ENCODE peak calls at places on chromosome 5, in ten cellular contexts. F is CD4-positive, alpha-beta T cell; D is spleen; A is hepatocyte; H is colonic mucosa; J is heart left ventricle; Y is thyroid gland; K is HepG2; G is mammary epithelial cell; I is ovary. E is an unnamed sample. For H3K27me3, the result is how much of the 10 kb centered on the place peaks cover.

GRCh38 chr5:96936431-96937221 is 746 bp downstream of the LNPEP start:
- DNase-seq in F (peak), D (peak), A (peak), H (peak), J (peak), Y (peak), K (peak), G (peak), I (no peak), E (no peak)

GRCh38 chr5:122870219-122870856 is 24.9 kb downstream of the SNX24 start:
- DNase-seq in F (no peak), D (no peak), A (no peak), H (no peak), J (no peak), Y (no peak), K (no peak), G (no peak), I (no peak), E (no peak)

GRCh38 chr5:125746936-125747335 is 676.3 kb upstream of the GRAMD2B start:
- DNase-seq in F (no peak), D (no peak), A (no peak), H (no peak), J (no peak), Y (no peak), K (no peak), G (no peak), I (no peak), E (no peak)

GRCh38 chr5:128213340-128213739 is 129.8 kb downstream of the SLC12A2 start:
- DNase-seq in F (no peak), D (no peak), A (peak), H (peak), J (peak), Y (peak), K (peak), G (peak), I (no peak), E (no peak)

GRCh38 chr5:134082264-134082992 is 32.1 kb upstream of the TCF7 start:
- DNase-seq in F (no peak), D (no peak), A (no peak), H (no peak), J (no peak), Y (no peak), K (no peak), G (no peak), I (no peak), E (no peak)

GRCh38 chr5:9283021-9283420 is 262.9 kb downstream of the SEMA5A start:
- DNase-seq in F (no peak), D (no peak), A (no peak), H (no peak), J (no peak), Y (no peak), K (no peak), G (peak), I (no peak), E (no peak)

GRCh38 chr5:10655041-10655685 is 91.3 kb downstream of the ANKRD33B start:
- DNase-seq in F (no peak), D (no peak), A (no peak), H (no peak), J (no peak), Y (no peak), K (no peak), G (no peak), I (no peak), E (no peak)

GRCh38 chr5:1380011-1380817 is 35.3 kb upstream of the CLPTM1L start:
- DNase-seq in F (peak), D (peak), A (peak), H (peak), J (peak), Y (peak), K (peak), G (peak), I (peak), E (no peak)

GRCh38 chr5:167778228-167778627 is 513.2 kb upstream of the WWC1 start:
- DNase-seq in F (no peak), D (no peak), A (no peak), H (no peak), J (no peak), Y (no peak), K (no peak), G (no peak), I (no peak), E (no peak)

GRCh38 chr5:37771731-37772130 is 68.1 kb downstream of the GDNF start:
- DNase-seq in F (no peak), D (no peak), A (no peak), H (no peak), J (no peak), Y (no peak), K (no peak), G (peak), I (no peak), E (peak)

GRCh38 chr5:54742417-54742889 is 224.9 kb downstream of the SNX18 start:
- DNase-seq in F (no peak), D (no peak), A (peak), H (peak), J (no peak), Y (no peak), K (no peak), G (peak), I (no peak), E (no peak)

GRCh38 chr5:41252036-41252435 is 38.7 kb upstream of the C6 start:
- DNase-seq in F (no peak), D (no peak), A (no peak), H (no peak), J (no peak), Y (no peak), K (no peak), G (no peak), I (no peak), E (peak)

GRCh38 chr5:41253109-41253508 is 39.8 kb upstream of the C6 start:
- DNase-seq in F (no peak), D (no peak), A (no peak), H (no peak), J (no peak), Y (no peak), K (no peak), G (peak), I (no peak), E (no peak)

GRCh38 chr5:41250351-41250987 is 37.1 kb upstream of the C6 start:
- DNase-seq in F (no peak), D (no peak), A (peak), H (no peak), J (no peak), Y (no peak), K (no peak), G (no peak), I (no peak), E (no peak)

GRCh38 chr5:41246376-41246775 is 33.0 kb upstream of the C6 start:
- DNase-seq in F (no peak), D (no peak), A (peak), H (no peak), J (no peak), Y (no peak), K (no peak), G (peak), I (no peak), E (peak)

GRCh38 chr5:41247135-41247534 is 33.8 kb upstream of the C6 start:
- DNase-seq in F (no peak), D (no peak), A (no peak), H (no peak), J (no peak), Y (no peak), K (no peak), G (no peak), I (no peak), E (no peak)
- H3K27ac ChIP-seq in F (no peak), D (no peak), A (no peak), H (no peak), J (no peak), Y (no peak), K (no peak), G (no peak), I (no peak), E (no peak)

GRCh38 chr5:43041131-43041668 is 1.1 kb upstream of the ANXA2R start:
- DNase-seq in F (no peak), D (peak), A (peak), H (peak), J (no peak), Y (no peak), K (no peak), G (no peak), I (no peak), E (no peak)

GRCh38 chr5:43041669-43042175 is 1.6 kb upstream of the ANXA2R start:
- DNase-seq in F (peak), D (no peak), A (peak), H (peak), J (peak), Y (no peak), K (peak), G (peak), I (peak), E (peak)

GRCh38 chr5:43043400-43043756 is 3.3 kb upstream of the ANXA2R start:
- DNase-seq in F (no peak), D (no peak), A (no peak), H (no peak), J (no peak), Y (no peak), K (no peak), G (no peak), I (no peak), E (no peak)

GRCh38 chr5:43042626-43043399 is 2.7 kb upstream of the ANXA2R start:
- DNase-seq in F (peak), D (peak), A (peak), H (peak), J (peak), Y (no peak), K (no peak), G (peak), I (peak), E (no peak)

GRCh38 chr5:43042176-43042625 is 2.1 kb upstream of the ANXA2R start:
- DNase-seq in F (peak), D (peak), A (peak), H (peak), J (peak), Y (peak), K (peak), G (peak), I (peak), E (no peak)
- TF ChIP-seq CTCF in F (no peak), D (no peak), A (peak), H (no peak), J (no peak), Y (no peak), K (peak), G (no peak), I (no peak), E (peak)

GRCh38 chr5:154493274-154493673 is 15.2 kb upstream of the HAND1 start:
- DNase-seq in F (no peak), D (peak), A (no peak), H (no peak), J (no peak), Y (no peak), K (no peak), G (no peak), I (no peak), E (no peak)
- H3K27me3 ChIP-seq in F (under half), D (half or more), A (under half), H (under half), J (half or more), Y (under half), K (under half), G (under half), I (under half), E (half or more)

GRCh38 chr5:64164166-64164565 is 1.5 kb upstream of the RNF180 start:
- DNase-seq in F (no peak), D (no peak), A (no peak), H (no peak), J (no peak), Y (no peak), K (no peak), G (no peak), I (no peak), E (no peak)
- H3K27ac ChIP-seq in F (no peak), D (no peak), A (no peak), H (no peak), J (no peak), Y (peak), K (no peak), G (no peak), I (no peak), E (no peak)

GRCh38 chr5:177592010-177592834 is at the start of gene TMED9:
- DNase-seq in F (peak), D (peak), A (peak), H (peak), J (peak), Y (peak), K (peak), G (peak), I (peak), E (peak)
- TF ChIP-seq CTCF in F (no peak), D (peak), A (no peak), H (no peak), J (peak), Y (no peak), K (peak), G (no peak), I (peak), E (no peak)

DNA sequence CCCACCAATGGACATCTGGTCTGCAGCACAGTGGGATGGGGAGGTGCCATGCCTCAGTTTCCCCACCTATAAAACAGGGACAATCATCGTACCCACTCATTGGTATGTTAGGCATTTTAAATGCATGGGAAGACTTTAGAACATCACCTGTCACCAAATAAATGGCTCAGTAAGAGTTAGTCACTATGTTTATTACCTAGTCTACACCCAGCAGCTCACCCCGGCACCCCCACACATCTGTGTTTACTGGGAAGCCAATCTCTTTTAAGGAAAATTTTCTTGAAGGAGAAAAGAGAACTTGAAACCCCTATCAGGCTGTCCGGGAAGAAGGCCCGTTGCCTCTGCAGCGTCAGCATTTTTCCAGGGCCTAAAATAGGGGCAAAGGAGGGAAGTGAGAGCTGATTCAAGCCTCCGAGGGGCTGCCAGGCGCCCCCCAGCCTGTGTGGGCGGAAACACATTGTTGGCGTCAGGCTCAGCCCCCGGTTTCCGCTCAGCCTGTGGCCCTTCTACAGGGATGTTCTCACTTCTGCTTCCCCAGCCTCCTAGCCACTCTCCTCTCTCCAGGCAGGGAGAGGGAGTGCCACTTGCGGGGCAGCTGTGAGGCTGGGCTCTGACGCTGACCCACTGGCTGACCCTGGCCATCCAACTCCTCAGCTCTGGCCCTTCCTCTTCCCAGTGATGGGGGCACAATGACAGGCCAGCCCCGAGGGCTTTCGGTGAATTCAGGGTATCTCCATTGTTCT is 4.6 kb downstream of the CSF1R start:
- DNase-seq in F (no peak), D (peak), A (peak), H (peak), J (peak), Y (peak), K (no peak), G (no peak), I (peak), E (no peak)
- H3K27me3 ChIP-seq in F (under half), D (under half), A (under half), H (under half), J (under half), Y (under half), K (under half), G (under half), I (under half), E (under half)

GRCh38 chr5:20654746-20655145 is 666.7 kb upstream of the CDH18 start:
- DNase-seq in F (no peak), D (no peak), A (no peak), H (no peak), J (no peak), Y (no peak), K (no peak), G (no peak), I (no peak), E (no peak)
- H3K27ac ChIP-seq in F (no peak), D (no peak), A (no peak), H (no peak), J (no peak), Y (no peak), K (no peak), G (no peak), I (no peak), E (no peak)

GRCh38 chr5:43017438-43017820 is 22.7 kb downstream of the ANXA2R start:
- DNase-seq in F (peak), D (peak), A (peak), H (peak), J (peak), Y (no peak), K (peak), G (no peak), I (peak), E (no peak)
- TF ChIP-seq CTCF in F (no peak), D (no peak), A (no peak), H (no peak), J (no peak), Y (no peak), K (no peak), G (no peak), I (no peak), E (no peak)

E was measured in AG04450.